ENCODE peak calls at places on chromosomes 6 and 20, in six cellular contexts. One of them, this sample, is unnamed.

GRCh38 chr6:85977661-85978060 is 335.0 kb upstream of the SYNCRIP start:
- DNase-seq in neuronal stem cell: no peak
- DNase-seq in H1: no peak
- DNase-seq in H9: no peak
- DNase-seq in IMR-90: no peak
- DNase-seq in mesenchymal stem cell: no peak
- DNase-seq in this sample: no peak

GRCh38 chr6:161104966-161105365 is 113.4 kb downstream of the MAP3K4 start:
- DNase-seq in IMR-90: peak; percentile 33
- DNase-seq in neuronal stem cell: no peak
- DNase-seq in H9: no peak
- DNase-seq in mesenchymal stem cell: no peak
- DNase-seq in H1: no peak
- DNase-seq in this sample: peak; percentile 19

GRCh38 chr6:132598473-132598872 is 8.9 kb upstream of the TAAR5 start:
- DNase-seq in neuronal stem cell: no peak
- DNase-seq in H9: peak; percentile 61
- DNase-seq in IMR-90: no peak
- DNase-seq in mesenchymal stem cell: no peak
- DNase-seq in H1: no peak
- DNase-seq in this sample: peak; percentile 10

GRCh38 chr6:126188271-126188909 is 151.5 kb upstream of the CENPW start:
- DNase-seq in mesenchymal stem cell: peak; percentile 39
- DNase-seq in H9: no peak
- DNase-seq in IMR-90: peak; percentile 64
- DNase-seq in neuronal stem cell: no peak
- DNase-seq in H1: no peak
- DNase-seq in this sample: no peak

GRCh38 chr6:38391206-38391908 is 248.4 kb downstream of the BTBD9 start:
- DNase-seq in mesenchymal stem cell: peak; percentile 50
- DNase-seq in IMR-90: peak; percentile 55
- DNase-seq in H1: no peak
- DNase-seq in H9: no peak
- DNase-seq in neuronal stem cell: no peak
- DNase-seq in this sample: no peak

GRCh38 chr6:381742-382461 is 9.7 kb upstream of the IRF4 start:
- DNase-seq in IMR-90: no peak
- DNase-seq in neuronal stem cell: no peak
- DNase-seq in mesenchymal stem cell: no peak
- DNase-seq in H9: peak; percentile 22
- DNase-seq in H1: no peak
- DNase-seq in this sample: no peak

GRCh38 chr6:137160763-137161162 is 12.7 kb downstream of the IL22RA2 start:
- DNase-seq in IMR-90: peak; percentile 36
- DNase-seq in H9: no peak
- DNase-seq in neuronal stem cell: no peak
- DNase-seq in mesenchymal stem cell: no peak
- DNase-seq in H1: no peak
- DNase-seq in this sample: peak; percentile 90

GRCh38 chr20:19966840-19967239 is 50.3 kb upstream of the NAA20 start:
- DNase-seq in neuronal stem cell: no peak
- DNase-seq in H9: no peak
- DNase-seq in mesenchymal stem cell: no peak
- DNase-seq in IMR-90: no peak
- DNase-seq in H1: no peak
- DNase-seq in this sample: no peak

GRCh38 chr6:26195924-26196845 is 109.0 kb downstream of the HFE start:
- DNase-seq in H9: no peak
- DNase-seq in mesenchymal stem cell: peak; percentile 48
- DNase-seq in neuronal stem cell: no peak
- DNase-seq in IMR-90: peak; percentile 23
- DNase-seq in H1: no peak
- DNase-seq in this sample: no peak

GRCh38 chr6:105424177-105424783 is 21.4 kb upstream of the PREP start:
- DNase-seq in neuronal stem cell: peak; percentile 62
- DNase-seq in mesenchymal stem cell: peak; percentile 66
- DNase-seq in IMR-90: peak; percentile 63
- DNase-seq in H1: peak; percentile 64
- DNase-seq in H9: peak; percentile 67
- DNase-seq in this sample: peak; percentile 23

GRCh38 chr6:143958839-143959399 is 49.1 kb downstream of the PLAGL1 start:
- DNase-seq in neuronal stem cell: peak; percentile 90
- DNase-seq in H1: peak; percentile 89
- DNase-seq in H9: peak; percentile 90
- DNase-seq in mesenchymal stem cell: no peak
- DNase-seq in IMR-90: no peak
- DNase-seq in this sample: no peak

GRCh38 chr20:36606171-36607116 is 865 bp downstream of the RAB5IF start:
- DNase-seq in H9: no peak
- DNase-seq in IMR-90: peak; percentile 21
- DNase-seq in mesenchymal stem cell: peak; percentile 58
- DNase-seq in H1: no peak
- DNase-seq in neuronal stem cell: no peak
- DNase-seq in this sample: no peak

GRCh38 chr6:17725083-17725482 is 18.4 kb upstream of the NUP153 start:
- DNase-seq in IMR-90: peak; percentile 59
- DNase-seq in H1: peak; percentile 69
- DNase-seq in mesenchymal stem cell: peak; percentile 54
- DNase-seq in neuronal stem cell: no peak
- DNase-seq in H9: peak; percentile 92
- DNase-seq in this sample: no peak

GRCh38 chr6:113630738-113631535 is 226.2 kb upstream of the MARCKS start:
- DNase-seq in H1: no peak
- DNase-seq in IMR-90: peak; percentile 86
- DNase-seq in neuronal stem cell: no peak
- DNase-seq in mesenchymal stem cell: peak; percentile 94
- DNase-seq in H9: no peak
- DNase-seq in this sample: no peak

DNA sequence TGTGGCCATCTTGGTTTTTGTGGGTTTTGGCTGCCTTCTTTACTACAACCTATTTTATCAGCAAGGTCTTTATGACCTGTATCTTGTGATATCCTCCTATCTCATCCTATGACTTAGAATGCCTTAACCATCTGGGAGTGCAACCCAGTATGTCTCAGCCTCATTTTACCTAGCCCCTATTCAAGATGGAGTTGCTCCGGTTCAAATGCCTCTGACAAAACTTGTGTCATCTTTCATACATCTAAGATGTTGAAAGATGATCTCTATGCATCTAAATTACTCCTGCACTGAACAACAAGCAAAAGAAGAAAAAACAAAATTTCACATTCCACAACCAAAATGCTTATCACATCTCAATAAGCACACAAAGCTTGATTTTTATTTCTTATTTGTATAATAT is 129.5 kb upstream of the CNR1 start:
- DNase-seq in H1: no peak
- DNase-seq in IMR-90: no peak
- DNase-seq in H9: no peak
- DNase-seq in mesenchymal stem cell: no peak
- DNase-seq in neuronal stem cell: no peak
- DNase-seq in this sample: no peak
- H4K91ac ChIP-seq in H1: no peak overlapping the region
- H4K91ac ChIP-seq in IMR-90: no peak overlapping the region
- H4K91ac ChIP-seq in H9: no peak overlapping the region
- H4K91ac ChIP-seq in mesenchymal stem cell: no peak overlapping the region
- H4K91ac ChIP-seq in neuronal stem cell: no peak overlapping the region
- H4K91ac ChIP-seq in this sample: no peak overlapping the region

GRCh38 chr6:99424761-99425646 is at the start of gene PNISR:
- DNase-seq in IMR-90: peak; percentile 99
- DNase-seq in H1: peak; percentile 82
- DNase-seq in neuronal stem cell: peak; percentile 95
- DNase-seq in mesenchymal stem cell: peak; percentile 99
- DNase-seq in H9: peak; percentile 95
- DNase-seq in this sample: peak; percentile 99
- H2BK5ac ChIP-seq in IMR-90: peak within 1 kb of the TSS; percentile 90
- H2BK5ac ChIP-seq in H1: peak within 1 kb of the TSS; percentile 100
- H2BK5ac ChIP-seq in neuronal stem cell: no peak within 1 kb of the TSS
- H2BK5ac ChIP-seq in mesenchymal stem cell: peak within 1 kb of the TSS; percentile 97
- H2BK5ac ChIP-seq in H9: peak within 1 kb of the TSS; percentile 97
- H2BK5ac ChIP-seq in this sample: peak within 1 kb of the TSS; percentile 95

GRCh38 chr6:168746643-168747042 is 305.7 kb downstream of the SMOC2 start:
- DNase-seq in IMR-90: no peak
- DNase-seq in neuronal stem cell: no peak
- DNase-seq in H1: no peak
- DNase-seq in mesenchymal stem cell: no peak
- DNase-seq in H9: no peak
- DNase-seq in this sample: no peak
- H4K91ac ChIP-seq in IMR-90: no peak overlapping the region
- H4K91ac ChIP-seq in neuronal stem cell: no peak overlapping the region
- H4K91ac ChIP-seq in H1: no peak overlapping the region
- H4K91ac ChIP-seq in mesenchymal stem cell: no peak overlapping the region
- H4K91ac ChIP-seq in H9: no peak overlapping the region
- H4K91ac ChIP-seq in this sample: no peak overlapping the region

GRCh38 chr6:35468181-35468979 is at the start of gene RPL10A:
- DNase-seq in H9: peak; percentile 95
- DNase-seq in mesenchymal stem cell: peak; percentile 97
- DNase-seq in H1: peak; percentile 82
- DNase-seq in neuronal stem cell: peak; percentile 96
- DNase-seq in IMR-90: peak; percentile 96
- DNase-seq in this sample: peak; percentile 99
- H2BK5ac ChIP-seq in H9: peak within 1 kb of the TSS; percentile 21
- H2BK5ac ChIP-seq in mesenchymal stem cell: peak within 1 kb of the TSS; percentile 54
- H2BK5ac ChIP-seq in H1: peak within 1 kb of the TSS; percentile 94
- H2BK5ac ChIP-seq in neuronal stem cell: peak within 1 kb of the TSS; percentile 70
- H2BK5ac ChIP-seq in IMR-90: peak within 1 kb of the TSS; percentile 71
- H2BK5ac ChIP-seq in this sample: peak within 1 kb of the TSS; percentile 86

GRCh38 chr6:2034256-2034655 is 211.1 kb downstream of the GMDS start:
- DNase-seq in H9: no peak
- DNase-seq in H1: no peak
- DNase-seq in IMR-90: no peak
- DNase-seq in mesenchymal stem cell: no peak
- DNase-seq in neuronal stem cell: no peak
- DNase-seq in this sample: no peak
- H4K91ac ChIP-seq in H9: no peak overlapping the region
- H4K91ac ChIP-seq in H1: no peak overlapping the region
- H4K91ac ChIP-seq in IMR-90: no peak overlapping the region
- H4K91ac ChIP-seq in mesenchymal stem cell: no peak overlapping the region
- H4K91ac ChIP-seq in neuronal stem cell: no peak overlapping the region
- H4K91ac ChIP-seq in this sample: no peak overlapping the region

GRCh38 chr20:326645-327031 is 1.3 kb downstream of the SOX12 start:
- DNase-seq in H1: no peak
- DNase-seq in H9: no peak
- DNase-seq in neuronal stem cell: peak; percentile 62
- DNase-seq in IMR-90: no peak
- DNase-seq in mesenchymal stem cell: peak; percentile 47
- DNase-seq in this sample: no peak
- H2BK5ac ChIP-seq in H1: peak overlapping the region; percentile 98
- H2BK5ac ChIP-seq in H9: no peak overlapping the region
- H2BK5ac ChIP-seq in neuronal stem cell: peak overlapping the region; percentile 98
- H2BK5ac ChIP-seq in IMR-90: peak overlapping the region; percentile 92
- H2BK5ac ChIP-seq in mesenchymal stem cell: peak overlapping the region; percentile 87
- H2BK5ac ChIP-seq in this sample: peak overlapping the region; percentile 7

GRCh38 chr6:5701086-5701661 is 305.6 kb downstream of the NRN1 start:
- DNase-seq in IMR-90: no peak
- DNase-seq in mesenchymal stem cell: peak; percentile 24
- DNase-seq in neuronal stem cell: no peak
- DNase-seq in H9: no peak
- DNase-seq in H1: no peak
- DNase-seq in this sample: no peak
- H4K91ac ChIP-seq in IMR-90: no peak overlapping the region
- H4K91ac ChIP-seq in mesenchymal stem cell: peak overlapping the region; percentile 68
- H4K91ac ChIP-seq in neuronal stem cell: no peak overlapping the region
- H4K91ac ChIP-seq in H9: no peak overlapping the region
- H4K91ac ChIP-seq in H1: no peak overlapping the region
- H4K91ac ChIP-seq in this sample: no peak overlapping the region

GRCh38 chr6:14417377-14417776 is 299.8 kb downstream of the CD83 start:
- DNase-seq in IMR-90: no peak
- DNase-seq in H9: no peak
- DNase-seq in mesenchymal stem cell: no peak
- DNase-seq in neuronal stem cell: no peak
- DNase-seq in H1: no peak
- DNase-seq in this sample: no peak

GRCh38 chr6:14412026-14412425 is 294.5 kb downstream of the CD83 start:
- DNase-seq in mesenchymal stem cell: no peak
- DNase-seq in neuronal stem cell: no peak
- DNase-seq in H9: no peak
- DNase-seq in H1: no peak
- DNase-seq in IMR-90: no peak
- DNase-seq in this sample: peak; percentile 4

GRCh38 chr6:14415452-14415851 is 297.9 kb downstream of the CD83 start:
- DNase-seq in H9: no peak
- DNase-seq in neuronal stem cell: no peak
- DNase-seq in IMR-90: no peak
- DNase-seq in mesenchymal stem cell: no peak
- DNase-seq in H1: no peak
- DNase-seq in this sample: no peak
- H2BK5ac ChIP-seq in H9: no peak overlapping the region
- H2BK5ac ChIP-seq in neuronal stem cell: no peak overlapping the region
- H2BK5ac ChIP-seq in IMR-90: no peak overlapping the region
- H2BK5ac ChIP-seq in mesenchymal stem cell: no peak overlapping the region
- H2BK5ac ChIP-seq in H1: no peak overlapping the region
- H2BK5ac ChIP-seq in this sample: no peak overlapping the region

GRCh38 chr20:9971746-9972145 is 63.0 kb upstream of the ANKEF1 start:
- DNase-seq in mesenchymal stem cell: no peak
- DNase-seq in H9: no peak
- DNase-seq in IMR-90: no peak
- DNase-seq in H1: no peak
- DNase-seq in neuronal stem cell: no peak
- DNase-seq in this sample: no peak
- H4K91ac ChIP-seq in mesenchymal stem cell: no peak overlapping the region
- H4K91ac ChIP-seq in H9: no peak overlapping the region
- H4K91ac ChIP-seq in IMR-90: no peak overlapping the region
- H4K91ac ChIP-seq in H1: no peak overlapping the region
- H4K91ac ChIP-seq in neuronal stem cell: no peak overlapping the region
- H4K91ac ChIP-seq in this sample: no peak overlapping the region